ENCODE peak calls at places on chromosomes 2 and 18, in six cellular contexts. T, H, A, X, V and M are unnamed samples.

GRCh38 chr2:217552081-217552480 is 450.7 kb downstream of the TNS1 start:
- DNase-seq in V (no peak), T (no peak), A (no peak), X (no peak), H (no peak), M (no peak)

GRCh38 chr18:50610349-50610748 is 50.5 kb downstream of the MAPK4 start:
- DNase-seq in H (no peak), T (no peak), A (no peak), X (no peak), V (no peak), M (no peak)

GRCh38 chr2:118830121-118830520 is 17.3 kb downstream of the EN1 start:
- DNase-seq in T (no peak), A (no peak), X (no peak), V (no peak), H (no peak), M (no peak)

GRCh38 chr2:241217320-241218031 is 29.0 kb downstream of the ANO7 start:
- DNase-seq in X (peak), A (no peak), T (peak), V (peak), H (peak), M (peak)

GRCh38 chr2:20378891-20379519 is 28.4 kb upstream of the PUM2 start:
- DNase-seq in A (peak), X (peak), H (no peak), V (no peak), T (peak), M (peak)

GRCh38 chr2:110804915-110805314 is 72.5 kb downstream of the ACOXL start:
- DNase-seq in V (peak), A (no peak), X (no peak), H (no peak), T (no peak), M (no peak)

GRCh38 chr2:11865378-11865777 is 118.9 kb downstream of the LPIN1 start:
- DNase-seq in V (no peak), X (no peak), H (peak), T (no peak), A (no peak), M (no peak)

GRCh38 chr2:27086722-27087446 is at the start of gene KHK:
- DNase-seq in A (peak), T (peak), V (no peak), X (peak), H (no peak), M (no peak)

GRCh38 chr18:37452015-37452414 is 113.6 kb downstream of the CELF4 start:
- DNase-seq in H (no peak), T (no peak), X (peak), A (no peak), V (no peak), M (no peak)

GRCh38 chr18:65752625-65753325 is 2.0 kb downstream of the CDH7 start:
- DNase-seq in X (no peak), A (no peak), H (no peak), V (no peak), T (no peak), M (no peak)

GRCh38 chr2:3179208-3179607 is 198.4 kb downstream of the EIPR1 start:
- DNase-seq in A (peak), H (no peak), V (no peak), X (peak), T (no peak), M (no peak)

GRCh38 chr2:112977559-112978056 is at the start of gene IL36G:
- DNase-seq in T (no peak), X (no peak), H (no peak), A (no peak), V (no peak), M (no peak)

GRCh38 chr2:83364264-83364663 is 1094.8 kb downstream of the SUCLG1 start:
- DNase-seq in A (no peak), X (no peak), V (no peak), T (no peak), H (no peak), M (no peak)

GRCh38 chr2:237452846-237453245 is 34.2 kb upstream of the MLPH start:
- DNase-seq in H (no peak), V (no peak), T (no peak), A (no peak), X (no peak), M (no peak)

GRCh38 chr2:126637393-126637792 is 18.6 kb upstream of the GYPC start:
- DNase-seq in T (no peak), A (no peak), V (no peak), X (no peak), H (no peak), M (no peak)

GRCh38 chr18:54387631-54388030 is 29.9 kb downstream of the C18orf54 start:
- DNase-seq in V (no peak), H (no peak), T (no peak), A (no peak), X (no peak), M (no peak)

GRCh38 chr2:172623249-172623965 is 67.5 kb downstream of the PDK1 start:
- DNase-seq in H (no peak), X (no peak), A (no peak), T (no peak), V (no peak), M (no peak)

GRCh38 chr2:47339745-47340541 is 63.0 kb upstream of the MSH2 start:
- DNase-seq in V (no peak), A (no peak), X (no peak), H (no peak), T (no peak), M (no peak)

GRCh38 chr2:85088921-85089320 is 44.3 kb upstream of the TCF7L1 start:
- DNase-seq in T (no peak), H (no peak), X (no peak), A (no peak), V (no peak), M (no peak)

GRCh38 chr2:120771111-120771555 is 35.5 kb downstream of the GLI2 start:
- DNase-seq in X (no peak), V (no peak), T (no peak), H (no peak), A (no peak), M (no peak)

GRCh38 chr2:67613227-67613626 is 216.1 kb downstream of the ETAA1 start:
- DNase-seq in H (no peak), T (no peak), X (peak), V (no peak), A (no peak), M (no peak)

GRCh38 chr2:19131871-19132270 is 226.6 kb downstream of the OSR1 start:
- DNase-seq in H (no peak), V (no peak), A (no peak), X (no peak), T (no peak), M (no peak)

GRCh38 chr2:203811491-203812221 is 55.9 kb upstream of the CTLA4 start:
- DNase-seq in T (no peak), H (no peak), X (no peak), A (no peak), V (peak), M (no peak)

GRCh38 chr2:54941248-54941984 is 108.8 kb downstream of the RTN4 start:
- DNase-seq in T (no peak), A (no peak), V (no peak), H (no peak), X (no peak), M (peak)

GRCh38 chr2:104849618-104850097 is 4.3 kb upstream of the POU3F3 start:
- DNase-seq in A (peak), V (peak), T (peak), H (no peak), X (peak), M (no peak)

GRCh38 chr2:120108749-120109148 is 95.9 kb downstream of the EPB41L5 start:
- DNase-seq in X (no peak), V (no peak), T (no peak), A (no peak), H (no peak), M (no peak)

GRCh38 chr2:3630631-3631030 is 27.4 kb upstream of the ALLC start:
- DNase-seq in V (no peak), X (no peak), T (no peak), H (no peak), A (no peak), M (no peak)

GRCh38 chr18:13550446-13551304 is 175.7 kb downstream of the FAM210A start:
- DNase-seq in V (no peak), T (no peak), X (no peak), A (no peak), H (no peak), M (no peak)

GRCh38 chr2:134325696-134326095 is 71.8 kb downstream of the MGAT5 start:
- DNase-seq in A (no peak), H (no peak), T (no peak), V (no peak), X (no peak), M (no peak)

GRCh38 chr2:5695641-5696350 is 3.6 kb downstream of the SOX11 start:
- DNase-seq in V (no peak), X (peak), A (peak), T (no peak), H (peak), M (no peak)

GRCh38 chr18:79049506-79049905 is 19.7 kb upstream of the ATP9B start:
- DNase-seq in X (no peak), V (no peak), A (no peak), T (no peak), H (no peak), M (no peak)

GRCh38 chr2:43609304-43609883 is 13.6 kb upstream of the THADA start:
- DNase-seq in X (peak), A (peak), V (peak), T (no peak), H (no peak), M (peak)

GRCh38 chr2:207833265-207833751 is 63.6 kb upstream of the FZD5 start:
- DNase-seq in V (peak), A (no peak), T (no peak), X (no peak), H (no peak), M (no peak)